ENCODE peak calls at places on chromosomes 3 and 15, in seven cellular contexts. K is IMR-90, I is H9, D is neuronal stem cell, E is trophoblast cell, X is mesendoderm, U is H1. C is an unnamed sample. For H3K27me3, the result is how much of the 10 kb centered on the place peaks cover.

GRCh38 chr3:188595890-188596376 is 442.0 kb downstream of the LPP start:
- DNase-seq in K (peak), X (no peak), D (no peak), E (no peak), I (no peak), U (no peak), C (peak)

GRCh38 chr3:64344721-64345207 is 119.5 kb upstream of the PRICKLE2 start:
- DNase-seq in E (peak), X (peak), D (no peak), I (peak), U (no peak), K (peak), C (peak)

GRCh38 chr15:90816401-90817116 is 51.8 kb upstream of the FURIN start:
- DNase-seq in E (no peak), D (no peak), U (no peak), K (no peak), I (no peak), X (no peak), C (no peak)

GRCh38 chr15:40106203-40107161 is 2.2 kb downstream of the BMF start:
- DNase-seq in I (peak), D (no peak), U (peak), E (peak), X (peak), K (peak), C (peak)

GRCh38 chr15:86735244-86736040 is 655.8 kb downstream of the AGBL1 start:
- DNase-seq in X (no peak), K (no peak), E (no peak), I (no peak), D (no peak), U (no peak), C (no peak)

GRCh38 chr3:114622001-114622400 is 328.2 kb downstream of the TIGIT start:
- DNase-seq in K (peak), X (no peak), U (no peak), D (no peak), E (no peak), I (no peak), C (peak)

GRCh38 chr3:118760611-118761606 is 273.7 kb downstream of the IGSF11 start:
- DNase-seq in K (peak), X (peak), D (no peak), E (no peak), U (peak), I (peak), C (no peak)

GRCh38 chr3:129470861-129471260 is 30.8 kb downstream of the IFT122 start:
- DNase-seq in E (no peak), X (no peak), D (no peak), U (no peak), K (no peak), I (no peak), C (no peak)

GRCh38 chr3:12629560-12629959 is 34.4 kb downstream of the RAF1 start:
- DNase-seq in I (no peak), U (no peak), K (peak), E (peak), D (no peak), X (no peak), C (peak)

GRCh38 chr3:167453815-167454214 is 20.0 kb downstream of the SERPINI2 start:
- DNase-seq in D (no peak), I (no peak), U (no peak), X (no peak), K (no peak), E (no peak), C (no peak)

GRCh38 chr3:168168743-168169142 is 73.0 kb upstream of the GOLIM4 start:
- DNase-seq in E (no peak), D (no peak), U (no peak), K (no peak), I (no peak), X (no peak), C (peak)

GRCh38 chr15:77654975-77655374 is 22.3 kb upstream of the LINGO1 start:
- DNase-seq in E (no peak), I (peak), U (peak), K (no peak), D (no peak), X (peak), C (peak)

GRCh38 chr3:52136513-52136912 is 17.7 kb downstream of the POC1A start:
- DNase-seq in K (no peak), E (no peak), X (no peak), U (no peak), D (no peak), I (no peak), C (no peak)

GRCh38 chr15:99076555-99077308 is 28.1 kb upstream of the SYNM start:
- DNase-seq in E (peak), D (peak), K (peak), X (peak), U (no peak), I (peak), C (peak)

GRCh38 chr3:154486949-154487348 is 57.0 kb upstream of the GPR149 start:
- DNase-seq in U (no peak), D (no peak), E (no peak), K (no peak), X (no peak), I (no peak), C (no peak)

GRCh38 chr15:84840741-84841429 is 23.7 kb downstream of the ALPK3 start:
- DNase-seq in K (peak), I (peak), X (no peak), E (no peak), D (no peak), U (no peak), C (peak)

GRCh38 chr3:150828997-150829396 is 66.0 kb upstream of the SIAH2 start:
- DNase-seq in I (no peak), U (no peak), K (no peak), D (no peak), E (no peak), X (peak), C (no peak)

GRCh38 chr3:172808969-172809546 is 58.5 kb downstream of the ECT2 start:
- DNase-seq in I (no peak), D (no peak), E (peak), X (peak), U (no peak), K (peak), C (peak)

GRCh38 chr3:43034200-43034599 is 55.1 kb downstream of the GASK1A start:
- DNase-seq in I (no peak), E (no peak), K (no peak), X (no peak), D (no peak), U (no peak), C (no peak)

GRCh38 chr3:66047321-66048050 is 8.8 kb upstream of the MAGI1 start:
- DNase-seq in I (no peak), D (no peak), E (peak), X (no peak), K (peak), U (no peak), C (peak)

GRCh38 chr3:45981321-45982038 is 14.1 kb downstream of the FYCO1 start:
- DNase-seq in K (peak), D (no peak), I (no peak), U (no peak), X (no peak), E (no peak), C (peak)

GRCh38 chr15:65059369-65059750 is 8.4 kb downstream of the RASL12 start:
- DNase-seq in X (no peak), K (no peak), D (no peak), I (no peak), E (no peak), U (no peak), C (no peak)
- H4K8ac ChIP-seq in X (no peak), K (no peak), D (no peak), I (no peak), E (no peak), U (no peak), C (no peak)

DNA sequence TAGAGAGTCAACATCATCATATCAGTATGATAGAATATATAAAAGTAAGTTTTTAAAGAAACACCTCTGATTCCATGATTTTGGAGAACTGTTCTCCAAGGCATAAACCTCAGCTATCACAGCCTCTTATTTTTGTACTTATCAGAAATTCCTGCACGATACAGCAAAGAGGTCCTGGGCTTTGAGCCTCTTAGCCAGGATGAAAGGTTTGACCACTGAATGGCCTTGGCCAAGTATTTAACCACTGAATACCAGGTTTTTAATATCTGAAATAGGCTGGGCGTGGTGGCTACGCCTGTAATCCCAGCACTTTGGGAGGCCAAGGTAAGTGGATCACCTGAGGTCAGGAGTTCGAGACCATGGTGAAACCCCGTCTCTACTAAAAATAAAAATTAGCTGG is 1.9 kb upstream of the FAM174B start:
- DNase-seq in K (no peak), X (no peak), U (peak), I (no peak), D (no peak), E (no peak), C (no peak)
- H3K27me3 ChIP-seq in K (under half), X (under half), U (under half), I (under half), D (under half), E (under half), C (under half)

GRCh38 chr3:123929325-123929724 is 31.7 kb downstream of the CCDC14 start:
- DNase-seq in K (no peak), X (no peak), E (no peak), U (no peak), I (no peak), D (no peak), C (no peak)
- H2BK5ac ChIP-seq in K (no peak), X (no peak), E (no peak), U (no peak), I (no peak), D (no peak), C (no peak)

DNA sequence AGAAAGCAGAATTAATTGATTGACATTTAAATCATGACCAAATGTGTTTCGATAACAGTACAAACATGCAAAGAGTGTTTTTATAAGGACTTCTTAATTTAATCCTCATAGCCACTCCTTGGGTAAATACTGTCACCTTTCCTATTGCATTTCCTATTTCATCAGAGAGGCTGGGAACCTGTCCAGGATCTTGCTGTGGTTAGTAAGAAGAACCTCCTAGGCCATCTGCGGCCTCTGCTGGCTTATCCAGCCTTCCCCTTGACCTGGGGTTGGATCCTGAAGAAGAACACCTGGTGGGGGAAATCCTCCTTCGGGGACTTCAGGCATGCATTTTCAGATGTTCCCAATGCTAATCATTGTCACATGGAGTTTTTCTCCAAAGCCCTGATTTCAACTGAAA is 25.5 kb downstream of the GLDN start:
- DNase-seq in E (no peak), U (no peak), D (no peak), X (no peak), I (no peak), K (peak), C (peak)
- H4K8ac ChIP-seq in E (no peak), U (peak), D (no peak), X (no peak), I (no peak), K (no peak), C (no peak)

DNA sequence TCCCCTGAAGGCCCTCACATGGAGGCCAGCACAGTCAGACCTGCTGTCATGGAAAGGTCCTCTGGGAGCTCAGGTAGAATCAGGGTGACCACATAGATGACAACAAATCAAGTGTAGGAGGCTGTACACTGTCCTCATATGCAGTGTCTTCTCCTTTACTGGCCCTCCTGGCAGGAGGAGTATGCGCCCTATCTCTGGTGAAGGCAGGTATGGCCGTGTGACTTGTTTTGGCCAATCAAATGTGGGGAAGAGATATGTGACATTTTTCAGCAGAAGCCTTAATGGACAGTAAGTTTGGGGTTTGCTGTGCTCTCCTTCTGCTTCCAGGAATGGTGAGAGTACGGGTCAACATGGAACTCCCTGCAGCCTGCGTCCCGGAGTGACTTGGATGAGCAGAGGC is 69.9 kb downstream of the RHCG start:
- DNase-seq in X (no peak), K (no peak), E (no peak), U (no peak), D (no peak), I (no peak), C (no peak)
- H3K27me3 ChIP-seq in X (under half), K (under half), E (under half), U (under half), D (under half), I (under half), C (half or more)

C was measured in mesenchymal stem cell.